ENCODE peak calls at places on chromosomes 7 and 10, in eight cellular contexts. M is lung, A is ovary, N is RWPE1, E is GM23338, I is fibroblast of lung, J is body of pancreas, Q is small intestine. X is an unnamed sample.

GRCh38 chr7:92010215-92010614 is 69.6 kb downstream of the AKAP9 start:
- DNase-seq in A (no peak), M (no peak), J (no peak), I (no peak), Q (no peak), E (no peak), N (peak; percentile 6), X (no peak)

GRCh38 chr7:44145969-44146897 is 5.1 kb upstream of the MYL7 start:
- DNase-seq in A (peak; percentile 87), N (peak; percentile 87), J (peak; percentile 76), I (peak; percentile 41), M (peak; percentile 77), Q (peak; percentile 87), E (peak; percentile 97), X (peak; percentile 59)

GRCh38 chr7:76050545-76050944 is 2.6 kb downstream of the MDH2 start:
- DNase-seq in A (no peak), M (no peak), J (no peak), N (no peak), Q (no peak), I (no peak), E (no peak), X (no peak)

GRCh38 chr10:120508393-120508792 is 51.4 kb downstream of the PLPP4 start:
- DNase-seq in E (no peak), I (no peak), N (peak; percentile 96), M (no peak), Q (no peak), A (no peak), J (no peak), X (no peak)

GRCh38 chr10:28633750-28634149 is 43.6 kb upstream of the BAMBI start:
- DNase-seq in M (no peak), E (no peak), Q (no peak), N (no peak), A (no peak), I (no peak), J (no peak), X (no peak)

GRCh38 chr10:22765660-22766547 is 51.5 kb upstream of the PIP4K2A start:
- DNase-seq in E (no peak), J (no peak), I (no peak), N (no peak), A (no peak), Q (no peak), M (no peak), X (no peak)

GRCh38 chr10:98170249-98171117 is 36.0 kb downstream of the R3HCC1L start:
- DNase-seq in I (peak; percentile 58), A (no peak), N (peak; percentile 58), M (no peak), Q (peak; percentile 57), E (peak; percentile 88), J (peak; percentile 46), X (peak; percentile 26)

GRCh38 chr7:42502022-42502421 is 265.0 kb upstream of the GLI3 start:
- DNase-seq in N (peak; percentile 63), I (peak; percentile 23), E (no peak), J (no peak), A (no peak), M (no peak), Q (no peak), X (no peak)

GRCh38 chr7:93914581-93915066 is 6.9 kb upstream of the GNG11 start:
- DNase-seq in Q (no peak), A (no peak), I (peak; percentile 61), N (peak; percentile 38), E (no peak), M (no peak), J (no peak), X (no peak)

GRCh38 chr10:103888113-103888841 is 29.7 kb downstream of the STN1 start:
- DNase-seq in J (peak; percentile 85), M (peak; percentile 52), I (peak; percentile 96), A (peak; percentile 75), E (peak; percentile 58), N (peak; percentile 91), Q (peak; percentile 77), X (peak; percentile 70)

GRCh38 chr7:76048668-76048988 is 722 bp downstream of the MDH2 start:
- DNase-seq in I (no peak), Q (no peak), A (no peak), E (peak; percentile 70), N (peak; percentile 35), M (peak; percentile 39), J (peak; percentile 36), X (no peak)

GRCh38 chr7:156614434-156615264 is 25.9 kb upstream of the RNF32 start:
- DNase-seq in N (no peak), Q (peak; percentile 90), A (no peak), I (no peak), M (no peak), E (no peak), J (no peak), X (no peak)
- H3K27ac ChIP-seq in N (no peak overlapping the region), Q (peak overlapping the region; percentile 70), A (no peak overlapping the region), I (no peak overlapping the region), M (no peak overlapping the region), E (no peak overlapping the region), J (peak overlapping the region; percentile 48), X (no peak overlapping the region)

GRCh38 chr10:29837586-29837985 is 202.8 kb upstream of the SVIL start:
- DNase-seq in Q (no peak), N (no peak), I (no peak), M (no peak), A (peak; percentile 65), J (peak; percentile 46), E (no peak), X (no peak)
- H3K27ac ChIP-seq in Q (no peak overlapping the region), N (no peak overlapping the region), I (no peak overlapping the region), M (no peak overlapping the region), A (no peak overlapping the region), J (no peak overlapping the region), E (no peak overlapping the region), X (no peak overlapping the region)

GRCh38 chr10:33195608-33196376 is 138.7 kb downstream of the NRP1 start:
- DNase-seq in Q (peak; percentile 12), M (no peak), N (no peak), E (no peak), I (peak; percentile 47), J (no peak), A (no peak), X (no peak)
- H3K27ac ChIP-seq in Q (no peak overlapping the region), M (peak overlapping the region; percentile 77), N (peak overlapping the region; percentile 26), E (no peak overlapping the region), I (no peak overlapping the region), J (peak overlapping the region; percentile 52), A (no peak overlapping the region), X (no peak overlapping the region)

GRCh38 chr10:119116326-119116951 is 12.5 kb downstream of the DENND10 start:
- DNase-seq in M (no peak), I (no peak), A (no peak), Q (no peak), J (no peak), N (no peak), E (no peak), X (no peak)

GRCh38 chr10:119119400-119119799 is 15.5 kb downstream of the DENND10 start:
- DNase-seq in M (no peak), N (no peak), A (no peak), I (no peak), Q (no peak), E (no peak), J (no peak), X (no peak)

GRCh38 chr10:119118231-119118630 is 14.3 kb downstream of the DENND10 start:
- DNase-seq in E (no peak), J (no peak), A (no peak), Q (no peak), I (no peak), M (no peak), N (no peak), X (no peak)

GRCh38 chr10:119120875-119121274 is 17.0 kb downstream of the DENND10 start:
- DNase-seq in A (no peak), E (no peak), J (no peak), Q (no peak), I (no peak), N (no peak), M (no peak), X (no peak)

GRCh38 chr10:119120413-119120867 is 16.5 kb downstream of the DENND10 start:
- DNase-seq in E (no peak), A (no peak), Q (no peak), J (peak; percentile 36), M (no peak), I (peak; percentile 18), N (no peak), X (no peak)
- H3K27ac ChIP-seq in E (no peak overlapping the region), A (no peak overlapping the region), Q (no peak overlapping the region), J (peak overlapping the region; percentile 67), M (no peak overlapping the region), I (no peak overlapping the region), N (no peak overlapping the region), X (no peak overlapping the region)

DNA sequence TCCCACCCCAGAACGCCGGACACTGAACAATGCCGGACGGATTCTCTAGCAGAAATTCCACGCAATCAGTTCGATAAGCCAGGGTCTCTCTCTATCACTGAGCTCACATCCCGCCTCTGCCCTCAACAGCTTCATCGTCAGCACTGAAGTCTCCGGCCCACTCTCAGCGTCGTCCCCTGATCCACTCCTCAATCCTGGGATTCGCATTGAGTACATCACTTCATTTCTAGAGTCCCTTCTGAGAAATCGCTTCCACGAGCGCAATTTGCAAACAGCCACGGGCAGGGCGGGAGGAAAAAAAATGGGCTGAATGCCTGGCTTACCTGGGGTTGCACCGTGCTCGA is 357 bp downstream of the YME1L1 start:
- DNase-seq in N (peak; percentile 20), A (no peak), Q (no peak), J (peak; percentile 34), I (peak; percentile 28), M (no peak), E (peak; percentile 24), X (no peak)
- H3K27ac ChIP-seq in N (peak overlapping the region; percentile 94), A (peak overlapping the region; percentile 91), Q (peak overlapping the region; percentile 100), J (peak overlapping the region; percentile 99), I (peak overlapping the region; percentile 96), M (peak overlapping the region; percentile 97), E (peak overlapping the region; percentile 99), X (peak overlapping the region; percentile 100)

GRCh38 chr10:43352951-43353350 is 18.5 kb upstream of the FXYD4 start:
- DNase-seq in E (no peak), Q (no peak), M (no peak), A (no peak), I (no peak), N (no peak), J (no peak), X (no peak)

GRCh38 chr10:43348511-43349312 is 22.7 kb upstream of the FXYD4 start:
- DNase-seq in M (peak; percentile 90), N (peak; percentile 89), Q (peak; percentile 89), I (peak; percentile 76), J (peak; percentile 86), A (peak; percentile 83), E (peak; percentile 91), X (peak; percentile 85)

GRCh38 chr10:43351301-43351700 is 20.1 kb upstream of the FXYD4 start:
- DNase-seq in I (no peak), M (no peak), Q (no peak), E (no peak), A (no peak), N (no peak), J (no peak), X (no peak)

GRCh38 chr10:43350139-43350538 is 21.3 kb upstream of the FXYD4 start:
- DNase-seq in M (no peak), Q (peak; percentile 73), I (no peak), N (no peak), J (no peak), A (no peak), E (no peak), X (no peak)

GRCh38 chr10:43350686-43351085 is 20.8 kb upstream of the FXYD4 start:
- DNase-seq in Q (no peak), M (no peak), A (no peak), N (no peak), E (no peak), J (no peak), I (no peak), X (no peak)
- H3K27ac ChIP-seq in Q (no peak overlapping the region), M (no peak overlapping the region), A (no peak overlapping the region), N (no peak overlapping the region), E (no peak overlapping the region), J (no peak overlapping the region), I (no peak overlapping the region), X (no peak overlapping the region)